ENCODE peak calls at places on chromosomes 6 and 20, in seven cellular contexts. V is IMR-90, Z is mesenchymal stem cell, O is H9, Y is H1, W is neuronal stem cell, C is trophoblast cell. M is an unnamed sample.
A peak's percentile ranks its signal among the peaks of the same experiment; 100 is the strongest.

GRCh38 chr6:72769459-72770125 is 147.7 kb downstream of the KCNQ5 start:
- DNase-seq in V (no peak), Z (no peak), O (no peak), Y (no peak), W (no peak), C (no peak), M (no peak)

GRCh38 chr6:158711264-158711663 is 61.4 kb downstream of the SYTL3 start:
- DNase-seq in V (peak; percentile 87), Z (peak; percentile 37), O (no peak), Y (no peak), W (no peak), C (no peak), M (no peak)

GRCh38 chr20:63861981-63862901 is 943 bp downstream of the ABHD16B start:
- DNase-seq in V (no peak), Z (no peak), O (no peak), Y (no peak), W (no peak), C (no peak), M (no peak)

GRCh38 chr20:3980260-3981131 is 34.9 kb downstream of the RNF24 start:
- DNase-seq in V (peak; percentile 73), Z (peak; percentile 72), O (no peak), Y (no peak), W (no peak), C (no peak), M (peak; percentile 31)

GRCh38 chr6:144216668-144217218 is 66.4 kb downstream of the STX11 start:
- DNase-seq in V (no peak), Z (no peak), O (no peak), Y (no peak), W (no peak), C (no peak), M (no peak)

GRCh38 chr6:26216886-26217713 is 129.9 kb downstream of the HFE start:
- DNase-seq in V (peak; percentile 90), Z (peak; percentile 96), O (peak; percentile 88), Y (peak; percentile 87), W (peak; percentile 96), C (peak; percentile 95), M (peak; percentile 98)

GRCh38 chr6:37612475-37612874 is 85.2 kb downstream of the MDGA1 start:
- DNase-seq in V (peak; percentile 37), Z (peak; percentile 12), O (no peak), Y (no peak), W (no peak), C (peak; percentile 26), M (no peak)

GRCh38 chr6:147166360-147166944 is 37.8 kb upstream of the STXBP5 start:
- DNase-seq in V (peak; percentile 18), Z (peak; percentile 30), O (no peak), Y (no peak), W (no peak), C (no peak), M (peak; percentile 85)

GRCh38 chr6:125867483-125867935 is 76.7 kb downstream of the NCOA7 start:
- DNase-seq in V (peak; percentile 84), Z (peak; percentile 87), O (peak; percentile 86), Y (peak; percentile 53), W (no peak), C (peak; percentile 98), M (peak; percentile 82)

GRCh38 chr6:140857734-140858380 is 1274.9 kb upstream of the GJE1 start:
- DNase-seq in V (peak; percentile 95), Z (peak; percentile 85), O (no peak), Y (no peak), W (no peak), C (peak; percentile 4), M (no peak)

GRCh38 chr20:58313366-58313765 is 3.9 kb downstream of the RAB22A start:
- DNase-seq in V (no peak), Z (no peak), O (no peak), Y (no peak), W (no peak), C (no peak), M (no peak)

GRCh38 chr6:12605888-12606345 is 110.7 kb upstream of the PHACTR1 start:
- DNase-seq in V (peak; percentile 75), Z (peak; percentile 73), O (peak; percentile 57), Y (peak; percentile 55), W (peak; percentile 48), C (peak; percentile 20), M (peak; percentile 82)

GRCh38 chr6:139334791-139335446 is 39.5 kb downstream of the CITED2 start:
- DNase-seq in V (peak; percentile 95), Z (peak; percentile 42), O (no peak), Y (no peak), W (no peak), C (peak; percentile 56), M (no peak)

GRCh38 chr20:49340161-49340966 is 62.5 kb upstream of the ZNFX1 start:
- DNase-seq in V (no peak), Z (no peak), O (no peak), Y (no peak), W (no peak), C (no peak), M (no peak)

GRCh38 chr6:77334093-77334492 is 129.2 kb downstream of the HTR1B start:
- DNase-seq in V (no peak), Z (no peak), O (no peak), Y (no peak), W (no peak), C (no peak), M (no peak)

GRCh38 chr6:32082951-32083350 is 26.2 kb downstream of the TNXB start:
- DNase-seq in V (no peak), Z (no peak), O (no peak), Y (no peak), W (no peak), C (peak; percentile 82), M (no peak)

GRCh38 chr6:31149827-31150447 is 7.7 kb downstream of the CCHCR1 start:
- DNase-seq in V (no peak), Z (no peak), O (no peak), Y (no peak), W (no peak), C (no peak), M (no peak)

GRCh38 chr20:63129991-63130653 is 85.8 kb downstream of the YTHDF1 start:
- DNase-seq in V (no peak), Z (no peak), O (peak; percentile 31), Y (no peak), W (no peak), C (no peak), M (peak; percentile 7)

GRCh38 chr6:121791396-121792315 is 356.2 kb downstream of the GJA1 start:
- DNase-seq in V (no peak), Z (no peak), O (peak; percentile 38), Y (no peak), W (no peak), C (no peak), M (peak; percentile 68)

GRCh38 chr20:58550661-58551060 is 35.5 kb upstream of the APCDD1L start:
- DNase-seq in V (peak; percentile 97), Z (peak; percentile 86), O (peak; percentile 8), Y (peak; percentile 26), W (no peak), C (no peak), M (no peak)

GRCh38 chr6:22271044-22271443 is 25.8 kb downstream of the PRL start:
- DNase-seq in V (peak; percentile 23), Z (no peak), O (no peak), Y (no peak), W (no peak), C (no peak), M (no peak)

GRCh38 chr6:81772741-81773140 is 20.3 kb upstream of the TENT5A start:
- DNase-seq in V (peak; percentile 62), Z (peak; percentile 76), O (no peak), Y (no peak), W (no peak), C (peak; percentile 73), M (no peak)

GRCh38 chr6:167137881-167138280 is 15.0 kb downstream of the CCR6 start:
- DNase-seq in V (no peak), Z (no peak), O (no peak), Y (no peak), W (no peak), C (no peak), M (no peak)

GRCh38 chr20:62875419-62876355 is 14.1 kb upstream of the TCFL5 start:
- DNase-seq in V (peak; percentile 83), Z (peak; percentile 89), O (peak; percentile 95), Y (no peak), W (peak; percentile 14), C (peak; percentile 96), M (peak; percentile 82)

GRCh38 chr20:36854343-36855240 is 21.3 kb upstream of the TLDC2 start:
- DNase-seq in V (peak; percentile 28), Z (no peak), O (no peak), Y (no peak), W (no peak), C (no peak), M (no peak)
- H3K4me2 ChIP-seq in V (no peak overlapping the region), Z (no peak overlapping the region), O (no peak overlapping the region), Y (no peak overlapping the region), W (no peak overlapping the region), C (no peak overlapping the region), M (no peak overlapping the region)

GRCh38 chr20:44616604-44616964 is 34.2 kb downstream of the PKIG start:
- DNase-seq in V (no peak), Z (no peak), O (peak; percentile 65), Y (peak; percentile 59), W (no peak), C (no peak), M (no peak)
- H2AK5ac ChIP-seq in V (no peak overlapping the region), Z (no peak overlapping the region), O (no peak overlapping the region), Y (no peak overlapping the region), W (no peak overlapping the region), C (no peak overlapping the region), M (no peak overlapping the region)

GRCh38 chr6:39665871-39666270 is 59.3 kb downstream of the KIF6 start:
- DNase-seq in V (peak; percentile 4), Z (no peak), O (no peak), Y (no peak), W (no peak), C (no peak), M (no peak)
- H2BK5ac ChIP-seq in V (no peak overlapping the region), Z (no peak overlapping the region), O (no peak overlapping the region), Y (no peak overlapping the region), W (no peak overlapping the region), C (no peak overlapping the region), M (no peak overlapping the region)

GRCh38 chr6:107105511-107106116 is 9.7 kb downstream of the BEND3 start:
- DNase-seq in V (no peak), Z (no peak), O (no peak), Y (no peak), W (no peak), C (no peak), M (no peak)
- H3K4me2 ChIP-seq in V (no peak overlapping the region), Z (no peak overlapping the region), O (no peak overlapping the region), Y (peak overlapping the region; percentile 2), W (no peak overlapping the region), C (no peak overlapping the region), M (no peak overlapping the region)